ENCODE peak calls at places on chromosomes 11 and 22, in seven cellular contexts. M is uterus; N is CD8-positive, alpha-beta T cell; W is heart left ventricle; O is pancreas; Z is GM23338; E is HCT116. I is an unnamed sample.
A peak's percentile ranks its signal among the peaks of the same experiment; 100 is the strongest.

GRCh38 chr11:35567737-35568465 is 42.5 kb upstream of the PAMR1 start:
- DNase-seq in M (no peak), W (no peak), O (no peak), E (no peak), Z (no peak), N (no peak), I (no peak)

GRCh38 chr22:45446216-45446615 is 32.7 kb downstream of the RIBC2 start:
- DNase-seq in Z (no peak), W (no peak), N (no peak), M (no peak), O (no peak), E (no peak), I (no peak)

GRCh38 chr11:62747475-62748160 is 6.3 kb downstream of the ZBTB3 start:
- DNase-seq in Z (no peak), N (no peak), O (no peak), E (no peak), W (no peak), M (no peak), I (no peak)

GRCh38 chr22:43776081-43776670 is 35.9 kb downstream of the EFCAB6 start:
- DNase-seq in N (no peak), M (no peak), E (no peak), W (no peak), Z (no peak), O (no peak), I (no peak)

GRCh38 chr11:80443177-80443576 is 1002.3 kb upstream of the TENM4 start:
- DNase-seq in N (no peak), O (no peak), E (no peak), W (no peak), Z (no peak), M (no peak), I (no peak)

GRCh38 chr11:60978546-60979380 is 7.3 kb downstream of the CD6 start:
- DNase-seq in N (no peak), M (no peak), E (no peak), W (no peak), O (no peak), Z (no peak), I (no peak)

GRCh38 chr11:76597533-76598425 is 72.8 kb downstream of the LRRC32 start:
- DNase-seq in N (no peak), W (no peak), M (no peak), Z (no peak), O (no peak), E (no peak), I (no peak)

GRCh38 chr11:107247189-107247588 is 210.4 kb downstream of the CWF19L2 start:
- DNase-seq in O (no peak), M (no peak), E (no peak), N (no peak), W (no peak), Z (no peak), I (no peak)

GRCh38 chr11:122803306-122803705 is 35.0 kb upstream of the CRTAM start:
- DNase-seq in N (no peak), O (no peak), E (no peak), M (no peak), W (no peak), Z (no peak), I (no peak)

GRCh38 chr11:133907216-133907615 is 49.6 kb downstream of the IGSF9B start:
- DNase-seq in M (no peak), W (no peak), Z (no peak), E (no peak), O (peak; percentile 18), N (no peak), I (no peak)

GRCh38 chr22:26447594-26448329 is 18.7 kb downstream of the ASPHD2 start:
- DNase-seq in N (no peak), W (no peak), M (no peak), O (no peak), E (no peak), Z (no peak), I (no peak)

GRCh38 chr11:132792341-132793140 is 739.8 kb downstream of the OPCML start:
- DNase-seq in N (no peak), Z (peak; percentile 76), O (no peak), W (no peak), E (no peak), M (no peak), I (no peak)

GRCh38 chr22:35311551-35311999 is 11.9 kb downstream of the TOM1 start:
- DNase-seq in W (no peak), N (no peak), Z (peak; percentile 20), E (no peak), O (no peak), M (no peak), I (no peak)

GRCh38 chr22:30116362-30117117 is 36.3 kb downstream of the HORMAD2 start:
- DNase-seq in M (no peak), W (no peak), E (no peak), O (no peak), N (no peak), Z (no peak), I (no peak)

GRCh38 chr11:8263109-8263768 is 439 bp downstream of the LMO1 start:
- DNase-seq in E (no peak), Z (peak; percentile 59), W (no peak), O (peak; percentile 66), M (peak; percentile 3), N (no peak), I (no peak)

GRCh38 chr11:60831501-60832079 is 10.3 kb upstream of the CCDC86 start:
- DNase-seq in N (no peak), E (no peak), W (no peak), M (no peak), Z (no peak), O (no peak), I (peak; percentile 54)

GRCh38 chr11:130831506-130832385 is 84.5 kb downstream of the SNX19 start:
- DNase-seq in M (no peak), Z (peak; percentile 43), N (no peak), O (no peak), E (no peak), W (no peak), I (no peak)

GRCh38 chr11:45180888-45181594 is 34.6 kb downstream of the PRDM11 start:
- DNase-seq in N (peak; percentile 17), M (peak; percentile 77), Z (peak; percentile 44), O (peak; percentile 85), E (peak; percentile 31), W (peak; percentile 83), I (no peak)

GRCh38 chr11:342328-342727 is 21.7 kb upstream of the IFITM3 start:
- DNase-seq in W (no peak), E (no peak), Z (no peak), M (no peak), N (no peak), O (no peak), I (no peak)

GRCh38 chr11:103364687-103365086 is 255.5 kb downstream of the DYNC2H1 start:
- DNase-seq in O (no peak), E (no peak), Z (no peak), M (no peak), N (no peak), W (no peak), I (no peak)

GRCh38 chr11:78428273-78428651 is 10.6 kb upstream of the GAB2 start:
- DNase-seq in O (no peak), M (no peak), N (no peak), W (no peak), E (no peak), Z (no peak), I (no peak)

GRCh38 chr11:92340839-92341238 is 116.2 kb downstream of the FAT3 start:
- DNase-seq in W (no peak), N (no peak), O (no peak), Z (peak; percentile 87), M (no peak), E (no peak), I (no peak)

GRCh38 chr11:118892515-118892914 is 8.8 kb downstream of the CXCR5 start:
- DNase-seq in Z (no peak), N (peak; percentile 49), W (no peak), M (no peak), O (peak; percentile 68), E (no peak), I (no peak)

GRCh38 chr11:121035169-121035755 is 11.4 kb downstream of the TBCEL start:
- DNase-seq in E (no peak), W (no peak), M (no peak), Z (no peak), O (no peak), N (no peak), I (no peak)

GRCh38 chr22:41364233-41364632 is 17.5 kb upstream of the TEF start:
- DNase-seq in E (no peak), O (no peak), Z (no peak), M (no peak), N (no peak), W (no peak), I (no peak)

GRCh38 chr11:44174846-44175245 is 79.4 kb downstream of the EXT2 start:
- DNase-seq in M (no peak), W (no peak), E (no peak), O (no peak), N (no peak), Z (no peak), I (no peak)

GRCh38 chr22:19847345-19847632 is 7.4 kb downstream of the GNB1L start:
- DNase-seq in W (no peak), M (no peak), E (no peak), Z (no peak), O (no peak), N (no peak), I (no peak)

GRCh38 chr22:19846620-19847344 is 7.9 kb downstream of the GNB1L start:
- DNase-seq in E (no peak), M (no peak), O (no peak), W (no peak), Z (no peak), N (no peak), I (no peak)

GRCh38 chr22:19844423-19845368 is 10.0 kb downstream of the GNB1L start:
- DNase-seq in Z (no peak), M (peak; percentile 68), W (peak; percentile 64), N (no peak), E (no peak), O (no peak), I (no peak)

GRCh38 chr22:19843857-19844422 is 10.7 kb downstream of the GNB1L start:
- DNase-seq in W (peak; percentile 30), O (no peak), M (no peak), Z (no peak), E (no peak), N (no peak), I (no peak)

GRCh38 chr22:19845369-19845722 is 9.3 kb downstream of the GNB1L start:
- DNase-seq in W (no peak), M (no peak), E (no peak), Z (no peak), N (no peak), O (no peak), I (no peak)
- H3K36me3 ChIP-seq in W (no peaks in the 10 kb centered on the region), M (no peaks in the 10 kb centered on the region), E (peaks cover 10% of the 10 kb centered on the region), Z (no peaks in the 10 kb centered on the region), N (no peaks in the 10 kb centered on the region), O (no peaks in the 10 kb centered on the region), I (peaks cover 1% of the 10 kb centered on the region)

GRCh38 chr11:112086422-112087191 is at the start of the genes SDHD and TIMM8B:
- DNase-seq in W (peak; percentile 96), E (peak; percentile 95), Z (peak; percentile 98), M (peak; percentile 96), N (peak; percentile 93), O (peak; percentile 96), I (peak; percentile 85)
- TF ChIP-seq CTCF in W (peak; percentile 28), E (no peak), Z (no peak), M (peak; percentile 19), N (no peak), O (no peak), I (peak; percentile 47)

GRCh38 chr11:64202992-64203391 is 3.5 kb upstream of the FERMT3 start:
- DNase-seq in W (no peak), O (no peak), M (no peak), Z (no peak), E (no peak), N (no peak), I (no peak)
- H3K36me3 ChIP-seq in W (peaks cover 45% of the 10 kb centered on the region), O (peaks cover 4% of the 10 kb centered on the region), M (no peaks in the 10 kb centered on the region), Z (peaks cover 60% of the 10 kb centered on the region), E (peaks cover 63% of the 10 kb centered on the region), N (peaks cover 46% of the 10 kb centered on the region), I (peaks cover 2% of the 10 kb centered on the region)

GRCh38 chr11:30049214-30049613 is 32.4 kb upstream of the KCNA4 start:
- DNase-seq in W (no peak), E (no peak), O (no peak), M (no peak), Z (no peak), N (no peak), I (no peak)
- TF ChIP-seq CTCF in W (peak; percentile 25), E (no peak), O (no peak), M (no peak), Z (peak; percentile 41), N (no peak), I (no peak)